ENCODE peak calls at places on chromosomes 16 and 17, in seven cellular contexts. E is colonic mucosa; I is coronary artery; L is fibroblast of lung; G is mesenchymal stem cell; S is BE2C; P is CD8-positive, alpha-beta memory T cell. M is an unnamed sample.

GRCh38 chr17:82319619-82320062 is 2.2 kb upstream of the CD7 start:
- DNase-seq in L (no peak), E (no peak), S (no peak), G (no peak), P (no peak), I (no peak), M (no peak)

GRCh38 chr17:42281571-42282096 is 5.4 kb upstream of the STAT5B start:
- DNase-seq in S (no peak), G (no peak), L (no peak), E (no peak), I (no peak), P (no peak), M (no peak)

GRCh38 chr16:8070501-8070900 is 519.8 kb downstream of the TMEM114 start:
- DNase-seq in I (no peak), P (no peak), L (no peak), E (no peak), S (no peak), G (no peak), M (no peak)

GRCh38 chr17:16293918-16294317 is 59.4 kb downstream of the CENPV start:
- DNase-seq in E (peak), I (no peak), G (no peak), L (no peak), S (no peak), P (no peak), M (no peak)

GRCh38 chr17:14575349-14575966 is 274.6 kb downstream of the HS3ST3B1 start:
- DNase-seq in E (no peak), S (no peak), I (no peak), L (no peak), G (peak), P (no peak), M (no peak)

GRCh38 chr16:69340095-69340644 is 598 bp downstream of the NIP7 start:
- DNase-seq in P (no peak), E (no peak), S (no peak), G (peak), L (peak), I (no peak), M (no peak)

GRCh38 chr17:53687324-53687723 is 135.4 kb upstream of the KIF2B start:
- DNase-seq in S (peak), P (no peak), G (no peak), E (no peak), I (no peak), L (no peak), M (no peak)

GRCh38 chr16:1745181-1745899 is 26.0 kb downstream of the NME3 start:
- DNase-seq in L (peak), I (no peak), S (no peak), G (peak), E (no peak), P (no peak), M (no peak)

GRCh38 chr16:13767215-13767614 is 152.7 kb upstream of the ERCC4 start:
- DNase-seq in L (no peak), P (no peak), S (no peak), G (no peak), I (no peak), E (no peak), M (no peak)

GRCh38 chr16:76780556-76780955 is 410.4 kb upstream of the MON1B start:
- DNase-seq in E (no peak), I (no peak), P (no peak), L (no peak), G (no peak), S (no peak), M (peak)

GRCh38 chr16:64882385-64882784 is 239.5 kb downstream of the CDH11 start:
- DNase-seq in P (no peak), L (no peak), I (no peak), G (no peak), S (no peak), E (peak), M (peak)

GRCh38 chr16:25013751-25014499 is 1.2 kb downstream of the ARHGAP17 start:
- DNase-seq in I (no peak), E (no peak), L (no peak), S (no peak), P (no peak), G (no peak), M (no peak)

GRCh38 chr16:13945734-13946490 is 26.0 kb downstream of the ERCC4 start:
- DNase-seq in G (no peak), P (no peak), I (no peak), E (no peak), L (no peak), S (no peak), M (no peak)

GRCh38 chr17:49646391-49647255 is 31.3 kb downstream of the SPOP start:
- DNase-seq in L (peak), E (no peak), S (no peak), G (peak), P (no peak), I (peak), M (peak)

GRCh38 chr17:21194688-21195087 is 19.3 kb downstream of the TMEM11 start:
- DNase-seq in S (peak), I (no peak), P (no peak), L (no peak), E (no peak), G (no peak), M (no peak)

GRCh38 chr17:17463821-17464220 is 13.0 kb upstream of the MED9 start:
- DNase-seq in S (no peak), P (no peak), L (no peak), E (no peak), I (no peak), G (no peak), M (no peak)

GRCh38 chr16:88779406-88780099 is 5.5 kb downstream of the PIEZO1 start:
- DNase-seq in P (no peak), S (no peak), E (no peak), L (peak), I (no peak), G (no peak), M (no peak)

GRCh38 chr16:87620201-87620495 is 17.8 kb downstream of the JPH3 start:
- DNase-seq in I (no peak), P (no peak), L (no peak), E (no peak), G (no peak), S (no peak), M (no peak)

GRCh38 chr16:14489460-14489859 is 140.6 kb downstream of the PARN start:
- DNase-seq in P (no peak), S (peak), G (peak), L (no peak), E (no peak), I (no peak), M (no peak)

GRCh38 chr17:62895650-62896301 is 70.3 kb upstream of the TANC2 start:
- DNase-seq in E (no peak), I (no peak), S (no peak), P (no peak), L (peak), G (peak), M (no peak)

GRCh38 chr16:66224636-66225035 is 141.9 kb upstream of the CDH5 start:
- DNase-seq in G (no peak), E (no peak), I (no peak), P (no peak), L (no peak), S (no peak), M (no peak)

GRCh38 chr17:80511222-80512180 is 33.1 kb upstream of the RPTOR start:
- DNase-seq in E (no peak), I (no peak), G (no peak), L (no peak), P (no peak), S (no peak), M (no peak)

GRCh38 chr17:82917656-82918345 is 78.0 kb upstream of the ZNF750 start:
- DNase-seq in G (peak), P (peak), L (no peak), I (no peak), S (peak), E (peak), M (no peak)

GRCh38 chr17:60534010-60534555 is 8.0 kb upstream of the APPBP2 start:
- DNase-seq in P (no peak), G (peak), I (no peak), L (no peak), E (no peak), S (no peak), M (peak)

GRCh38 chr16:86995456-86995855 is 321.7 kb downstream of the C16orf95 start:
- DNase-seq in S (no peak), G (no peak), I (peak), P (no peak), L (no peak), E (no peak), M (no peak)

GRCh38 chr17:80142929-80143328 is 4.0 kb downstream of the EIF4A3 start:
- DNase-seq in I (no peak), L (no peak), E (no peak), G (no peak), S (no peak), P (no peak), M (no peak)

GRCh38 chr17:10036511-10037061 is 131.5 kb upstream of the RCVRN start:
- DNase-seq in P (no peak), E (peak), L (no peak), S (no peak), G (no peak), I (peak), M (no peak)

GRCh38 chr17:62064029-62064790 is 868 bp downstream of the MED13 start:
- DNase-seq in G (peak), I (no peak), L (peak), S (no peak), P (no peak), E (no peak), M (no peak)

GRCh38 chr17:29240477-29240876 is 6.2 kb upstream of the CRYBA1 start:
- DNase-seq in P (no peak), L (peak), I (no peak), S (no peak), G (no peak), E (no peak), M (no peak)

GRCh38 chr17:2137342-2138098 is 82.6 kb downstream of the HIC1 start:
- DNase-seq in G (peak), S (no peak), P (no peak), I (no peak), E (no peak), L (peak), M (peak)

GRCh38 chr16:67459066-67459857 is 21.7 kb downstream of the ATP6V0D1 start:
- DNase-seq in I (no peak), S (no peak), G (peak), L (no peak), E (peak), P (no peak), M (no peak)

GRCh38 chr16:3841729-3842508 is 38.6 kb downstream of the CREBBP start:
- DNase-seq in E (no peak), P (no peak), L (no peak), S (no peak), G (no peak), I (no peak), M (no peak)

GRCh38 chr17:77785526-77785925 is 173.0 kb upstream of the TNRC6C start:
- DNase-seq in G (no peak), P (no peak), E (no peak), L (no peak), S (no peak), I (no peak), M (no peak)

GRCh38 chr17:77783991-77784820 is 174.3 kb upstream of the TNRC6C start:
- DNase-seq in E (no peak), P (peak), S (no peak), G (no peak), L (no peak), I (no peak), M (no peak)

GRCh38 chr17:77790143-77790829 is 168.2 kb upstream of the TNRC6C start:
- DNase-seq in I (no peak), S (no peak), E (no peak), G (no peak), L (no peak), P (no peak), M (no peak)

GRCh38 chr17:77786090-77786489 is 172.4 kb upstream of the TNRC6C start:
- DNase-seq in L (no peak), P (no peak), I (no peak), G (no peak), S (no peak), E (no peak), M (no peak)

DNA sequence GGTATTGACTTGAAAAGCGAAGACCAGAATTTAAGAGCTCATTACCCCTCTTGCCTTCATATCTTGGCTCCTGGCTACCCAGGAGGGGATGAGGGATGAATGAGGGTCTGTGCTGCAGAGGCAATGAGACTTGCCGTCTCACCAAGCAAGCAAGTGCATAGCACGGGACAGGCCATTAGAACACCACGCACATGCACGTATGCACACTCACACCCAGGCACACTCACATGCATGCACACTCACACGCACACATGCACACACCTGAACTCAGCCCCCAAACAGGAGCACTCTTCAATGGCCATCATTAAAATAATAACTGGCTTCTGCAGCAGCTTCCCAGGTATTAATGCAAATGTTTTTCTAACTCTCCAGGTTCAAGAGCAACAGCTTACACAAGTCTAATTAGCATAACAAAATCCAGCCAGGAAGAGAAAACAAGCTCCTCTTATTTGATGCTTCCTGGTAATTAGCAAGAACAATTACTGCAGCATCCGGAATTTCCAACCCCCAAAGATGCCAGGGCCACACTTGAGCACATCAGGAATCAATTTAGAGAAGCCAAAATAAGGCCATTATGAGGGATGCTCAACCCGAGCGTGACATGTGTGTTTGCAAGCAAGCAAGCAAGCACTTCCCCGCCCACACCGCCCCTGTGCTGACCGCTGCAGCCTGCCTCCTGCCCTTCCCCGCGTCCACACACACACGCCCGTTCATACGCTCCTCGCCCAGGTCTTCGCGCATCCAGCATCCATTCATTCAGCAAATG is 171.6 kb upstream of the TNRC6C start:
- DNase-seq in E (no peak), G (no peak), S (no peak), P (no peak), I (no peak), L (peak), M (no peak)
- H3K4me3 ChIP-seq in E (no peak), G (no peak), S (no peak), P (no peak), I (no peak), L (no peak), M (no peak)

GRCh38 chr16:81172769-81173658 is 65.5 kb upstream of the BCO1 start:
- DNase-seq in E (no peak), G (no peak), I (no peak), S (no peak), P (no peak), L (no peak), M (no peak)
- H3K4me3 ChIP-seq in E (no peak), G (no peak), I (no peak), S (no peak), P (no peak), L (no peak), M (no peak)

DNA sequence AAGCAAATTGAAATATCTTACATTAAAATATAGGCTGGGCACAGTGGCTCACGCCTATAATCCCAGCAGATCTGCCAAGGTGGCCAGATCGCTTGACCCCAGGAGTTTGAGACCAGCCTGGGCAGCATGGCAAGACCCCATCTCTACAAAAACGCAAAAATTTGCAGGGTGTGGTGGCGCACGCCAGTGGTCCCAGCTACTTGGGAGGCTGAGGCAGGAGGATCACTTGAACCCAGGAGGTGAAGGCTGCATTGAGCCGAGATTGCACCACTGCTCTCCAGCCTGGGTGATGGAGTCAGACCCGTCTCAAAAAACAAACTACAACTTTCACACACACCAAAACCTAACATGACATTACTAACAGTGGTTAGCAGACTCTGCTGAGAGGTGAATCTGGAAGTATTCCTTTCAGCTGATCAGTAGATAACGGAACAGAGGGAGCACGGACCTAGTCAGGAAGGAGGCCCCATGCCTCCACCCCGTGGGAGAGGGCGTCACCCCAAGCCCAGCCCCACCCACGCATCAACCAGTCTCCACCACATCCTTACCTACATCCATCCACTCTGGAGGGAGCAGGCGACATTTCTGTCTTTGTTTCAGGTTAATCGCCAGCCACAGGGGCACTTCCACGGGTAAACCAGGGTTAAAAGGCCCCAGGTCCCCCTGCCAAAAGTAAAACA is 1.7 kb downstream of the GINS2 start:
- DNase-seq in G (no peak), P (no peak), S (no peak), E (peak), L (no peak), I (no peak), M (no peak)
- H3K4me3 ChIP-seq in G (no peak), P (no peak), S (no peak), E (no peak), L (no peak), I (no peak), M (no peak)

GRCh38 chr16:11635127-11635652 is 33.1 kb upstream of the SNN start:
- DNase-seq in G (no peak), S (no peak), I (no peak), E (peak), P (no peak), L (no peak), M (no peak)

GRCh38 chr16:11634307-11634706 is 33.9 kb upstream of the SNN start:
- DNase-seq in G (no peak), L (no peak), P (no peak), S (no peak), E (no peak), I (no peak), M (no peak)

GRCh38 chr16:11636172-11636721 is 32.0 kb upstream of the SNN start:
- DNase-seq in E (peak), P (no peak), G (no peak), S (no peak), L (no peak), I (no peak), M (no peak)

GRCh38 chr16:11637320-11637719 is 30.9 kb upstream of the SNN start:
- DNase-seq in E (no peak), G (no peak), L (no peak), I (no peak), P (no peak), S (no peak), M (no peak)

GRCh38 chr16:11635679-11636171 is 32.5 kb upstream of the SNN start:
- DNase-seq in L (no peak), G (no peak), I (no peak), P (no peak), E (no peak), S (no peak), M (no peak)
- H3K4me3 ChIP-seq in L (no peak), G (no peak), I (no peak), P (no peak), E (no peak), S (no peak), M (no peak)

M was measured in skeletal muscle cell.